ENCODE peak calls at places on chromosomes 7 and 10, in six cellular contexts. N, S, V, K, L and Y are unnamed samples.

GRCh38 chr10:14879801-14880193 is 1.1 kb downstream of the SUV39H2 start:
- DNase-seq in N (no peak), S (no peak), V (no peak), K (no peak), L (no peak), Y (no peak)

GRCh38 chr7:130974169-130974568 is 240.2 kb upstream of the KLF14 start:
- DNase-seq in N (no peak), S (no peak), V (no peak), K (no peak), L (no peak), Y (no peak)

GRCh38 chr10:103397191-103397825 is 882 bp downstream of the PDCD11 start:
- DNase-seq in N (no peak), S (no peak), V (no peak), K (no peak), L (peak; percentile 17), Y (peak; percentile 1)

GRCh38 chr10:28457110-28457509 is 75.8 kb upstream of the WAC start:
- DNase-seq in N (no peak), S (no peak), V (no peak), K (no peak), L (no peak), Y (no peak)

GRCh38 chr10:22605168-22605567 is 109.2 kb downstream of the PIP4K2A start:
- DNase-seq in N (no peak), S (no peak), V (no peak), K (no peak), L (peak; percentile 89), Y (no peak)

GRCh38 chr7:88217675-88218427 is 2.0 kb downstream of the SRI start:
- DNase-seq in N (no peak), S (no peak), V (no peak), K (no peak), L (no peak), Y (no peak)

GRCh38 chr7:36305648-36306047 is 84.0 kb upstream of the ANLN start:
- DNase-seq in N (no peak), S (peak; percentile 36), V (no peak), K (no peak), L (no peak), Y (no peak)

GRCh38 chr7:86644282-86645173 is 819 bp downstream of the GRM3 start:
- DNase-seq in N (no peak), S (no peak), V (peak; percentile 46), K (no peak), L (no peak), Y (no peak)

GRCh38 chr10:110947061-110947595 is 27.7 kb downstream of the SHOC2 start:
- DNase-seq in N (no peak), S (no peak), V (no peak), K (no peak), L (no peak), Y (peak; percentile 34)

GRCh38 chr10:79981673-79982485 is 33.0 kb upstream of the SFTPD start:
- DNase-seq in N (no peak), S (peak; percentile 74), V (peak; percentile 70), K (peak; percentile 75), L (peak; percentile 51), Y (no peak)

GRCh38 chr7:130996841-130997231 is 262.8 kb upstream of the KLF14 start:
- DNase-seq in N (no peak), S (no peak), V (no peak), K (no peak), L (peak; percentile 73), Y (peak; percentile 34)

GRCh38 chr7:101534015-101534803 is 94.9 kb downstream of the MYL10 start:
- DNase-seq in N (no peak), S (no peak), V (no peak), K (no peak), L (no peak), Y (no peak)

GRCh38 chr10:66752714-66753113 is 173.1 kb upstream of the LRRTM3 start:
- DNase-seq in N (no peak), S (no peak), V (no peak), K (no peak), L (no peak), Y (peak; percentile 17)

GRCh38 chr7:150514748-150515222 is at the start of gene GIMAP7:
- DNase-seq in N (no peak), S (no peak), V (no peak), K (no peak), L (no peak), Y (no peak)

GRCh38 chr7:32648408-32649156 is 153.3 kb downstream of the AVL9 start:
- DNase-seq in N (no peak), S (no peak), V (no peak), K (no peak), L (no peak), Y (no peak)

GRCh38 chr7:116782177-116782711 is 80.1 kb upstream of the CAPZA2 start:
- DNase-seq in N (no peak), S (no peak), V (no peak), K (no peak), L (no peak), Y (peak; percentile 33)

GRCh38 chr7:110804501-110804900 is 286.4 kb upstream of the LRRN3 start:
- DNase-seq in N (no peak), S (no peak), V (no peak), K (no peak), L (no peak), Y (no peak)

GRCh38 chr7:155560982-155561686 is 14.8 kb upstream of the CNPY1 start:
- DNase-seq in N (no peak), S (no peak), V (no peak), K (no peak), L (no peak), Y (no peak)

GRCh38 chr10:110870823-110871235 is 899 bp upstream of the PDCD4 start:
- DNase-seq in N (no peak), S (no peak), V (no peak), K (no peak), L (no peak), Y (no peak)

GRCh38 chr10:130491011-130491697 is 355.0 kb downstream of the GLRX3 start:
- DNase-seq in N (no peak), S (peak; percentile 50), V (no peak), K (no peak), L (peak; percentile 20), Y (no peak)

GRCh38 chr10:60817135-60817805 is 39.0 kb downstream of the CDK1 start:
- DNase-seq in N (no peak), S (no peak), V (no peak), K (no peak), L (no peak), Y (peak; percentile 31)

GRCh38 chr7:92056276-92056675 is 78.0 kb downstream of the CYP51A1 start:
- DNase-seq in N (no peak), S (no peak), V (no peak), K (no peak), L (no peak), Y (no peak)

GRCh38 chr7:91089382-91089963 is 174.8 kb upstream of the FZD1 start:
- DNase-seq in N (no peak), S (no peak), V (no peak), K (no peak), L (peak; percentile 61), Y (no peak)

GRCh38 chr10:79038841-79039201 is 29.9 kb upstream of the ZMIZ1 start:
- DNase-seq in N (no peak), S (no peak), V (no peak), K (peak; percentile 8), L (no peak), Y (no peak)

GRCh38 chr7:48390381-48391327 is 219.4 kb downstream of the ABCA13 start:
- DNase-seq in N (no peak), S (no peak), V (no peak), K (peak; percentile 31), L (no peak), Y (no peak)

GRCh38 chr10:33066558-33067236 is 108.7 kb upstream of the ITGB1 start:
- DNase-seq in N (no peak), S (no peak), V (no peak), K (no peak), L (peak; percentile 51), Y (peak; percentile 51)

GRCh38 chr7:142556745-142557144 is 192.5 kb upstream of the PRSS1 start:
- DNase-seq in N (peak; percentile 94), S (peak; percentile 69), V (no peak), K (peak; percentile 36), L (peak; percentile 97), Y (peak; percentile 94)

GRCh38 chr10:3537518-3537917 is 247.5 kb downstream of the KLF6 start:
- DNase-seq in N (no peak), S (no peak), V (no peak), K (no peak), L (no peak), Y (no peak)

GRCh38 chr10:71433116-71433982 is 36.6 kb downstream of the CDH23 start:
- DNase-seq in N (no peak), S (peak; percentile 54), V (no peak), K (no peak), L (no peak), Y (no peak)

GRCh38 chr7:158933468-158934139 is 77.2 kb downstream of the DYNC2I1 start:
- DNase-seq in N (no peak), S (no peak), V (no peak), K (no peak), L (peak; percentile 16), Y (no peak)
- TF ChIP-seq CTCF in N (no peak), S (no peak), V (no peak), K (no peak), L (no peak), Y (peak; percentile 4)

DNA sequence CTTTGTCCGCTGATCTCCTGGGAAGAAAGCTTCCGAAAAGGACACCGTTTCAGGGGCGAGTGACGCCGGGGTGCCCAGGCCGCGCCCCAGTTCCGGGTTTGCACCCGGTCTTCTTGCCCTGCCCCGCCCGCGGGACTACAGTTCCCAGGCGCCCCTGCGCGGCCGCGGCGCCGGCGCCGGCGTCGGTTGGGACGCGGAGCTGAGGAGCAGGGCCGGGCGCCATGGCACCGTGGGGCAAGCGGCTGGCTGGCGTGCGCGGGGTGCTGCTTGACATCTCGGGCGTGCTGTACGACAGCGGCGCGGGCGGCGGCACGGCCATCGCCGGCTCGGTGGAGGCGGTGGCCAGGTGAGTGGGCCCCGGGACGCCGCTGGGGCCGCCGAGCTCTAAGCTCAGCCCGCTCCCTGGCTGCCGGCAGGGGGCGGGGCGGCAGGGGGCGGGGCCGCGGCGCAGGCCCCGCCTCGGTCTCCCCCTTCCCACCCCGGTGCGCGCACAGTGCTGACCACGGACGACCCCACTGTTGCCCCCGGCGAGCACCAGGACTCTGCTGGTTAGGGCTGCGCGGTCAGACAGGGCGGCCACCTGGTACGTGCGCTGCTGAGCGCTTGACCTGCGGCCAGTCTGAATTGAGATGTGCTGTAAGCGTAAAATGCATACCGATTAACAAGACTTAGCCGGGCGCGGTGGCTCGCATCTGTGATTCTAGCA is at the start of gene LHPP:
- DNase-seq in N (peak; percentile 11), S (peak; percentile 89), V (peak; percentile 80), K (peak; percentile 91), L (peak; percentile 81), Y (peak; percentile 60)
- TF ChIP-seq CTCF in N (no peak), S (peak; percentile 49), V (peak; percentile 68), K (peak; percentile 26), L (peak; percentile 44), Y (no peak)

DNA sequence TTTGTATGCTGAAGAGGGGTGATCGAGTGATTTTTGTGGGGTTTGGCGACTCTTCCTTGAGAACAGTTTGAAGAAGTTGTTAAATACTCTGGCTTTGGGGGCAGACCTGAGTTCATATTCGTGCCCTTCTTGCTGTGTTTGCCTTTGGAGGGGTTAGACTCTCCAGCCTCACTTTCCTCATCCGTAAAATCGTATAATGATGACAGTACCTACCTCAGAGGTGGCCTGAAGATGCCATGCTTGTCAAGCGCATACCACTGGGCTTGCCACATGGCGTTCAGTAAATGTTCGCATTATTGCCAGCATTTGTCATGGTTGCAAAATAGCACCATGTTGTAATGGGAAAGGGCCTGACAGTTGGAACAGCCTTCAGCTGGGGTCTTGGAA is 1.3 kb downstream of the STK17A start:
- DNase-seq in N (peak; percentile 52), S (no peak), V (no peak), K (peak; percentile 34), L (peak; percentile 93), Y (peak; percentile 49)
- TF ChIP-seq CTCF in N (no peak), S (no peak), V (no peak), K (no peak), L (no peak), Y (no peak)

GRCh38 chr10:5595591-5596590 is 70.5 kb downstream of the ASB13 start:
- DNase-seq in N (no peak), S (no peak), V (no peak), K (no peak), L (peak; percentile 95), Y (peak; percentile 81)
- TF ChIP-seq CTCF in N (no peak), S (no peak), V (no peak), K (no peak), L (no peak), Y (no peak)